ENCODE peak calls at places on chromosome 1, in four cellular contexts. One of them, this sample, is unnamed.

GRCh38 chr1:155208656-155209372 is at the start of gene MTX1:
- DNase-seq in activated B cell treated with CpG ODN at 0.5 μM for 24 hours: peak; percentile 85
- DNase-seq in colonic mucosa: peak; percentile 90
- DNase-seq in PC-9: peak; percentile 60
- DNase-seq in this sample: peak; percentile 87

GRCh38 chr1:44798481-44799365 is 1.5 kb upstream of the PLK3 start:
- DNase-seq in PC-9: no peak
- DNase-seq in colonic mucosa: no peak
- DNase-seq in activated B cell treated with CpG ODN at 0.5 μM for 24 hours: no peak
- DNase-seq in this sample: no peak

GRCh38 chr1:53395671-53396215 is 63.5 kb upstream of the DMRTB1 start:
- DNase-seq in activated B cell treated with CpG ODN at 0.5 μM for 24 hours: no peak
- DNase-seq in PC-9: peak; percentile 12
- DNase-seq in colonic mucosa: no peak
- DNase-seq in this sample: no peak

GRCh38 chr1:59081795-59082194 is 215.1 kb upstream of the FGGY start:
- DNase-seq in PC-9: no peak
- DNase-seq in colonic mucosa: no peak
- DNase-seq in activated B cell treated with CpG ODN at 0.5 μM for 24 hours: no peak
- DNase-seq in this sample: no peak

GRCh38 chr1:185325413-185325812 is 8.4 kb upstream of the IVNS1ABP start:
- DNase-seq in activated B cell treated with CpG ODN at 0.5 μM for 24 hours: no peak
- DNase-seq in colonic mucosa: no peak
- DNase-seq in PC-9: no peak
- DNase-seq in this sample: no peak

GRCh38 chr1:244599937-244600350 is 53.0 kb upstream of the DESI2 start:
- DNase-seq in colonic mucosa: no peak
- DNase-seq in PC-9: peak; percentile 91
- DNase-seq in activated B cell treated with CpG ODN at 0.5 μM for 24 hours: no peak
- DNase-seq in this sample: peak; percentile 64

GRCh38 chr1:2854151-2854550 is 52.7 kb upstream of the TTC34 start:
- DNase-seq in PC-9: no peak
- DNase-seq in activated B cell treated with CpG ODN at 0.5 μM for 24 hours: no peak
- DNase-seq in colonic mucosa: no peak
- DNase-seq in this sample: no peak

GRCh38 chr1:196462101-196462500 is 146.1 kb downstream of the KCNT2 start:
- DNase-seq in PC-9: no peak
- DNase-seq in activated B cell treated with CpG ODN at 0.5 μM for 24 hours: no peak
- DNase-seq in colonic mucosa: no peak
- DNase-seq in this sample: no peak

GRCh38 chr1:232868793-232869491 is 63.7 kb downstream of the MAP10 start:
- DNase-seq in PC-9: peak; percentile 82
- DNase-seq in colonic mucosa: no peak
- DNase-seq in activated B cell treated with CpG ODN at 0.5 μM for 24 hours: no peak
- DNase-seq in this sample: peak; percentile 6

GRCh38 chr1:113998361-113998760 is 19.1 kb downstream of the OLFML3 start:
- DNase-seq in colonic mucosa: no peak
- DNase-seq in activated B cell treated with CpG ODN at 0.5 μM for 24 hours: no peak
- DNase-seq in PC-9: no peak
- DNase-seq in this sample: no peak

GRCh38 chr1:79190074-79190473 is 183.5 kb upstream of the ADGRL4 start:
- DNase-seq in colonic mucosa: no peak
- DNase-seq in activated B cell treated with CpG ODN at 0.5 μM for 24 hours: no peak
- DNase-seq in PC-9: no peak
- DNase-seq in this sample: no peak

GRCh38 chr1:222926566-222926965 is 111.7 kb downstream of the DISP1 start:
- DNase-seq in colonic mucosa: no peak
- DNase-seq in PC-9: no peak
- DNase-seq in activated B cell treated with CpG ODN at 0.5 μM for 24 hours: no peak
- DNase-seq in this sample: no peak

GRCh38 chr1:20660363-20661234 is 570 bp downstream of the DDOST start:
- DNase-seq in activated B cell treated with CpG ODN at 0.5 μM for 24 hours: no peak
- DNase-seq in colonic mucosa: no peak
- DNase-seq in PC-9: no peak
- DNase-seq in this sample: no peak

GRCh38 chr1:22262583-22262982 is 119.7 kb upstream of the WNT4 start:
- DNase-seq in colonic mucosa: peak; percentile 85
- DNase-seq in PC-9: no peak
- DNase-seq in activated B cell treated with CpG ODN at 0.5 μM for 24 hours: no peak
- DNase-seq in this sample: no peak

GRCh38 chr1:168392958-168393357 is 112.3 kb downstream of the TBX19 start:
- DNase-seq in colonic mucosa: no peak
- DNase-seq in PC-9: no peak
- DNase-seq in activated B cell treated with CpG ODN at 0.5 μM for 24 hours: no peak
- DNase-seq in this sample: no peak

GRCh38 chr1:31373897-31374486 is 1.1 kb upstream of the FABP3 start:
- DNase-seq in colonic mucosa: no peak
- DNase-seq in activated B cell treated with CpG ODN at 0.5 μM for 24 hours: no peak
- DNase-seq in PC-9: no peak
- DNase-seq in this sample: no peak

GRCh38 chr1:206023682-206024081 is at the start of gene CTSE:
- DNase-seq in PC-9: no peak
- DNase-seq in colonic mucosa: peak; percentile 47
- DNase-seq in activated B cell treated with CpG ODN at 0.5 μM for 24 hours: no peak
- DNase-seq in this sample: peak; percentile 65

GRCh38 chr1:115810609-115811008 is 30.3 kb downstream of the NHLH2 start:
- DNase-seq in activated B cell treated with CpG ODN at 0.5 μM for 24 hours: no peak
- DNase-seq in colonic mucosa: peak; percentile 34
- DNase-seq in PC-9: no peak
- DNase-seq in this sample: no peak

GRCh38 chr1:6486433-6487011 is 4.9 kb downstream of the PLEKHG5 start:
- DNase-seq in activated B cell treated with CpG ODN at 0.5 μM for 24 hours: peak; percentile 71
- DNase-seq in PC-9: peak; percentile 42
- DNase-seq in colonic mucosa: peak; percentile 92
- DNase-seq in this sample: peak; percentile 88

GRCh38 chr1:97334454-97334853 is 586.4 kb downstream of the DPYD start:
- DNase-seq in colonic mucosa: no peak
- DNase-seq in PC-9: no peak
- DNase-seq in activated B cell treated with CpG ODN at 0.5 μM for 24 hours: no peak
- DNase-seq in this sample: no peak

GRCh38 chr1:94580367-94581115 is 39.0 kb upstream of the F3 start:
- DNase-seq in PC-9: no peak
- DNase-seq in colonic mucosa: no peak
- DNase-seq in activated B cell treated with CpG ODN at 0.5 μM for 24 hours: no peak
- DNase-seq in this sample: no peak

GRCh38 chr1:20233394-20233793 is 47.1 kb upstream of the PLA2G2C start:
- DNase-seq in colonic mucosa: no peak
- DNase-seq in PC-9: peak; percentile 64
- DNase-seq in activated B cell treated with CpG ODN at 0.5 μM for 24 hours: no peak
- DNase-seq in this sample: no peak

GRCh38 chr1:65924471-65924870 is 131.8 kb downstream of the PDE4B start:
- DNase-seq in colonic mucosa: no peak
- DNase-seq in PC-9: no peak
- DNase-seq in activated B cell treated with CpG ODN at 0.5 μM for 24 hours: no peak
- DNase-seq in this sample: peak; percentile 3

GRCh38 chr1:35398739-35399138 is 130.2 kb downstream of the ZMYM4 start:
- DNase-seq in activated B cell treated with CpG ODN at 0.5 μM for 24 hours: no peak
- DNase-seq in PC-9: no peak
- DNase-seq in colonic mucosa: no peak
- DNase-seq in this sample: no peak

GRCh38 chr1:48673725-48674124 is 103.0 kb downstream of the BEND5 start:
- DNase-seq in activated B cell treated with CpG ODN at 0.5 μM for 24 hours: no peak
- DNase-seq in PC-9: no peak
- DNase-seq in colonic mucosa: no peak
- DNase-seq in this sample: no peak

GRCh38 chr1:157830887-157831286 is 10.7 kb downstream of the CD5L start:
- DNase-seq in activated B cell treated with CpG ODN at 0.5 μM for 24 hours: no peak
- DNase-seq in PC-9: no peak
- DNase-seq in colonic mucosa: no peak
- DNase-seq in this sample: no peak

GRCh38 chr1:153400244-153400643 is 9.4 kb upstream of the S100A8 start:
- DNase-seq in activated B cell treated with CpG ODN at 0.5 μM for 24 hours: no peak
- DNase-seq in colonic mucosa: no peak
- DNase-seq in PC-9: no peak
- DNase-seq in this sample: no peak

GRCh38 chr1:77794550-77794949 is 15.1 kb downstream of the MIGA1 start:
- DNase-seq in PC-9: no peak
- DNase-seq in colonic mucosa: no peak
- DNase-seq in activated B cell treated with CpG ODN at 0.5 μM for 24 hours: no peak
- DNase-seq in this sample: no peak

GRCh38 chr1:241738284-241738683 is 86.2 kb downstream of the WDR64 start:
- DNase-seq in PC-9: no peak
- DNase-seq in colonic mucosa: no peak
- DNase-seq in activated B cell treated with CpG ODN at 0.5 μM for 24 hours: no peak
- DNase-seq in this sample: no peak

GRCh38 chr1:241738710-241739109 is 86.6 kb downstream of the WDR64 start:
- DNase-seq in colonic mucosa: no peak
- DNase-seq in activated B cell treated with CpG ODN at 0.5 μM for 24 hours: no peak
- DNase-seq in PC-9: no peak
- DNase-seq in this sample: no peak

GRCh38 chr1:241734533-241734932 is 82.5 kb downstream of the WDR64 start:
- DNase-seq in colonic mucosa: no peak
- DNase-seq in PC-9: no peak
- DNase-seq in activated B cell treated with CpG ODN at 0.5 μM for 24 hours: no peak
- DNase-seq in this sample: no peak

GRCh38 chr1:241733899-241734298 is 81.8 kb downstream of the WDR64 start:
- DNase-seq in activated B cell treated with CpG ODN at 0.5 μM for 24 hours: no peak
- DNase-seq in PC-9: no peak
- DNase-seq in colonic mucosa: no peak
- DNase-seq in this sample: no peak

GRCh38 chr1:241736387-241736786 is 84.3 kb downstream of the WDR64 start:
- DNase-seq in activated B cell treated with CpG ODN at 0.5 μM for 24 hours: no peak
- DNase-seq in colonic mucosa: no peak
- DNase-seq in PC-9: no peak
- DNase-seq in this sample: no peak
- TF ChIP-seq CTCF in activated B cell treated with CpG ODN at 0.5 μM for 24 hours: no peak
- TF ChIP-seq CTCF in colonic mucosa: no peak
- TF ChIP-seq CTCF in PC-9: no peak
- TF ChIP-seq CTCF in this sample: no peak

GRCh38 chr1:217331698-217332097 is 299.2 kb downstream of the GPATCH2 start:
- DNase-seq in PC-9: no peak
- DNase-seq in colonic mucosa: no peak
- DNase-seq in activated B cell treated with CpG ODN at 0.5 μM for 24 hours: no peak
- DNase-seq in this sample: no peak

GRCh38 chr1:217336724-217337123 is 294.2 kb downstream of the GPATCH2 start:
- DNase-seq in activated B cell treated with CpG ODN at 0.5 μM for 24 hours: no peak
- DNase-seq in PC-9: no peak
- DNase-seq in colonic mucosa: no peak
- DNase-seq in this sample: no peak

GRCh38 chr1:217332426-217333065 is 298.3 kb downstream of the GPATCH2 start:
- DNase-seq in activated B cell treated with CpG ODN at 0.5 μM for 24 hours: no peak
- DNase-seq in PC-9: no peak
- DNase-seq in colonic mucosa: no peak
- DNase-seq in this sample: no peak

GRCh38 chr1:217333939-217334338 is 297.0 kb downstream of the GPATCH2 start:
- DNase-seq in PC-9: no peak
- DNase-seq in activated B cell treated with CpG ODN at 0.5 μM for 24 hours: no peak
- DNase-seq in colonic mucosa: peak; percentile 18
- DNase-seq in this sample: peak; percentile 58
- TF ChIP-seq CTCF in PC-9: peak; percentile 66
- TF ChIP-seq CTCF in activated B cell treated with CpG ODN at 0.5 μM for 24 hours: no peak
- TF ChIP-seq CTCF in colonic mucosa: no peak
- TF ChIP-seq CTCF in this sample: peak; percentile 61

DNA sequence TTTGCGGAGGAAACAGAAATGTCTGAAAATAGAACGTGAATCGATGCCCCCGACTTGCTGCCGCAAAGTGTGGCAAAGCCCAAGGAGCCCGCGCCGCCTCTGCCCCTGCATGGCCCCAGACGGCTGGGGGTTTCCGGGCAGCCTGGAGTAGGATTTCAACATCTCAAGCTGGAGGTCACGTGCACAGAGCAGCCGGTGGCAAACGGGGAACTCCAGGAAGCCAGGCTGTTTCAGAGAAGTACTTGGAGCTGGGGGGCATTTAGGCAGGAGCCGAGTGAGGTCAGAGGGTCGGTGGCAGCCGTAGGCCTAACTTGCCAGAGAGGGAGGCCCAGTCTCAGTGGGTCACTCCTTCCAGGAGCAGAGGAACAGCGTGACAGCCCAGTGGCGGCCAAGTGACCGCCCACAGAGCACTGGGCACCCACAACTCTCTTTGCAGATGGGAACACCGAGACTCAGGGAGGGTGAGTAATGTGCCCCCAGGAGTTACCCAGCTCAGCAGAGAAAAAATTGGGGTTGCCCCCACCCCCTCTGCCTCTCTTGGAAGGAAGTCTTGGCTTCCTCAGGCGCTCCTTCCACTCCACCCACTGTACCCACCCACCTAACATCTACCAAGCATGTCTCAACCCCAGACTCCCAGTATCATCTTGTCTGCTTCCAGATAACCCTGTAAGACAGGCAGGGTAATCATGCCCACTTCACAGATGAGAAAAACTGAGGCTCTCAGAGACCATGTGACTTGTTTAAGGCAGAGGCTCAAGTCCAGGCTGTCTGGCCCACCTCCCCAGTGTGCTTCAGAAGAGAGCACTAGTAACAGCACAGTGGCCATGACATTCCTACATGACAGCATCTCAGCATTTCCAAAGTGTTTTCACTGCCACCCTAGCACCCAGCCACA is 179.4 kb downstream of the HIVEP3 start:
- DNase-seq in activated B cell treated with CpG ODN at 0.5 μM for 24 hours: peak; percentile 68
- DNase-seq in PC-9: no peak
- DNase-seq in colonic mucosa: peak; percentile 55
- DNase-seq in this sample: no peak
- TF ChIP-seq CTCF in activated B cell treated with CpG ODN at 0.5 μM for 24 hours: no peak
- TF ChIP-seq CTCF in PC-9: no peak
- TF ChIP-seq CTCF in colonic mucosa: no peak
- TF ChIP-seq CTCF in this sample: no peak

DNA sequence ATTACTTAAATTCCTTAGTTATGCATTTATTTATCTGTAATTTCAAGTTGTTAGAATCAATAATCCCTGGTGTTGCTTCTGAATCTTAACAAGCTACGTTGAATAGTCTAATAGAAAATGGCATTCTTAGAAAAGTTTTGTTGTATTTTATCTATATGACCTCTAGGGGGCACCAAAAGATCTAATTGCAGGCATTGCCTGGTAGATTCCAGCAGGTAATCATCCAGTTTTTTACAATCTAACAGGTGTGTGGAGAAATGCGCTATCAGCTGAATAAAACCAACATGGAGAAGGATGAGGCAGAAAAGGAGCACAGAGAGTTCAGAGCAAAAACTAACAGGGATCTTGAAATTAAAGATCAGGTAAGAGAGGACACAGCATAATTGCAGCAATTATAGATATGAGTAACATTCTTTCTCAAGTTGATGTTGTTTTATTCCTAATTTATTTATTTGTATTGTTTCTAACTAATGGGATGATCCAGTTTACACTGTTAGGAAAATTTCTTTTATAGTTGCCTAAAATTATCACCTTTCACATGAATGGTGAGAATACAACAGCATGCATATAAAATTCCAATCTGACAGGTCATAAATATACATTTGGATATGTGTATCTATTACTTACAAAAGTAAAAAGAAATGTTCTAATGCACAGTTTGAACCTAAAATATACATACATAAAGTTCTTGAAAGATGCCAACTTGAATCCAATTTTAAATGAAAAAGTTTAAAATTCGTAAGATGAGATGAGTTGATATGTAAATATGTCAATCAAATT is 88.3 kb downstream of the SDCCAG8 start:
- DNase-seq in colonic mucosa: no peak
- DNase-seq in activated B cell treated with CpG ODN at 0.5 μM for 24 hours: no peak
- DNase-seq in PC-9: peak; percentile 48
- DNase-seq in this sample: peak; percentile 6
- TF ChIP-seq CTCF in colonic mucosa: peak; percentile 52
- TF ChIP-seq CTCF in activated B cell treated with CpG ODN at 0.5 μM for 24 hours: peak; percentile 88
- TF ChIP-seq CTCF in PC-9: peak; percentile 87
- TF ChIP-seq CTCF in this sample: peak; percentile 43